ENCODE peak calls at places on chromosome 14, in five cellular contexts. K, N, E, Z and T are unnamed samples.

GRCh38 chr14:49582211-49582977 is 3.8 kb downstream of the RPS29 start:
- DNase-seq in Z (no peak), N (no peak), E (no peak), K (no peak), T (no peak)

GRCh38 chr14:100203146-100203545 is 35.8 kb upstream of the YY1 start:
- DNase-seq in Z (no peak), N (no peak), E (no peak), K (no peak), T (no peak)

GRCh38 chr14:58099682-58100081 is 52.3 kb downstream of the ARMH4 start:
- DNase-seq in N (no peak), E (no peak), Z (no peak), K (no peak), T (no peak)

GRCh38 chr14:67673451-67673850 is 981 bp downstream of the VTI1B start:
- DNase-seq in N (no peak), K (no peak), E (no peak), Z (no peak), T (no peak)

GRCh38 chr14:24974591-24975374 is 75.2 kb downstream of the STXBP6 start:
- DNase-seq in E (no peak), K (no peak), Z (no peak), N (no peak), T (no peak)

GRCh38 chr14:99947695-99948094 is 117.5 kb upstream of the EVL start:
- DNase-seq in N (no peak), Z (no peak), K (no peak), E (no peak), T (no peak)

GRCh38 chr14:32047791-32048190 is 29.3 kb upstream of the ARHGAP5 start:
- DNase-seq in E (no peak), N (no peak), K (no peak), Z (no peak), T (no peak)

GRCh38 chr14:72404998-72405397 is 472.8 kb downstream of the RGS6 start:
- DNase-seq in Z (no peak), N (no peak), E (no peak), K (no peak), T (no peak)

GRCh38 chr14:76926521-76927251 is 100.5 kb downstream of the LRRC74A start:
- DNase-seq in Z (no peak), K (peak; percentile 78), E (peak; percentile 63), N (no peak), T (no peak)

GRCh38 chr14:91845652-91846051 is 21.7 kb downstream of the TC2N start:
- DNase-seq in K (no peak), N (no peak), Z (no peak), E (no peak), T (no peak)

GRCh38 chr14:47040490-47040889 is 388.9 kb upstream of the RPL10L start:
- DNase-seq in E (peak; percentile 65), N (peak; percentile 45), K (peak; percentile 4), Z (peak; percentile 21), T (no peak)

GRCh38 chr14:36315159-36315853 is 5.1 kb downstream of the MBIP start:
- DNase-seq in N (no peak), E (no peak), K (no peak), Z (no peak), T (no peak)

GRCh38 chr14:100586520-100587247 is 533 bp downstream of the BEGAIN start:
- DNase-seq in E (peak; percentile 48), Z (no peak), K (peak; percentile 37), N (no peak), T (no peak)

GRCh38 chr14:48983355-48983888 is 602.8 kb downstream of the RPS29 start:
- DNase-seq in K (peak; percentile 29), Z (no peak), N (no peak), E (peak; percentile 53), T (no peak)

GRCh38 chr14:36955376-36955775 is 217.0 kb downstream of the SLC25A21 start:
- DNase-seq in E (no peak), K (no peak), Z (no peak), N (no peak), T (no peak)

GRCh38 chr14:99808515-99808914 is 15.3 kb downstream of the EML1 start:
- DNase-seq in N (no peak), K (no peak), Z (no peak), E (no peak), T (no peak)

GRCh38 chr14:65981192-65981843 is 504.9 kb upstream of the CCDC196 start:
- DNase-seq in Z (no peak), N (no peak), E (no peak), K (no peak), T (no peak)

GRCh38 chr14:94773017-94773681 is 3.2 kb upstream of the GSC start:
- DNase-seq in N (no peak), Z (no peak), E (peak; percentile 22), K (no peak), T (no peak)
- H3K27me3 ChIP-seq in N (peaks cover 75% of the 10 kb centered on the region), Z (no peaks in the 10 kb centered on the region), E (peaks cover 100% of the 10 kb centered on the region), K (peaks cover 21% of the 10 kb centered on the region), T (peaks cover 70% of the 10 kb centered on the region)

GRCh38 chr14:93765032-93765626 is 23.2 kb downstream of the PRIMA1 start:
- DNase-seq in N (no peak), E (no peak), K (no peak), Z (no peak), T (no peak)
- H3K27me3 ChIP-seq in N (no peaks in the 10 kb centered on the region), E (no peaks in the 10 kb centered on the region), K (no peaks in the 10 kb centered on the region), Z (no peaks in the 10 kb centered on the region), T (no peaks in the 10 kb centered on the region)

DNA sequence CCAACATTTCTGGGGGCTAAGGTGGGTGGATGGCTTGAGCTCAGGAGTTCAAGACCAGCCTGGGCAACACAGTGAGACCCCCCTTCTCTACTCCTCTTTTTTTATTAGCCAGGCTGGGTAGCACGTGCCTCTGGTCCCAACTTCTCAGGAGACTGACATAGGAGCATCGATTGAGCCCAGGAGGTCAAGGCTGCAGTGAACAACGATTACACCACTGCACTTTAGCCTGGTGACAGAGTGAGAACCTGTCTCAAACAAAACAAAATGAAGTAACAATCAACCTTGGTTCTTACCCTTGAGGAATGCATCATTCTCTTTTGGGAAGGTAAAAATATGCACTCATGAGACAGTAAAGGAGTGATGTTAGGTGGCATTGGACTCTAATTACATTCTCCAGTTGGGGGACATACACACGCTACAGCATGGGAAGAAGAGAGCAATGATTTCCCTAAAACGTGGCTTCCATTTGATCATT is 3.9 kb upstream of the NIN start:
- DNase-seq in Z (no peak), N (no peak), K (no peak), E (no peak), T (no peak)
- H3K27me3 ChIP-seq in Z (no peaks in the 10 kb centered on the region), N (peaks cover 12% of the 10 kb centered on the region), K (no peaks in the 10 kb centered on the region), E (peaks cover 59% of the 10 kb centered on the region), T (no peaks in the 10 kb centered on the region)

DNA sequence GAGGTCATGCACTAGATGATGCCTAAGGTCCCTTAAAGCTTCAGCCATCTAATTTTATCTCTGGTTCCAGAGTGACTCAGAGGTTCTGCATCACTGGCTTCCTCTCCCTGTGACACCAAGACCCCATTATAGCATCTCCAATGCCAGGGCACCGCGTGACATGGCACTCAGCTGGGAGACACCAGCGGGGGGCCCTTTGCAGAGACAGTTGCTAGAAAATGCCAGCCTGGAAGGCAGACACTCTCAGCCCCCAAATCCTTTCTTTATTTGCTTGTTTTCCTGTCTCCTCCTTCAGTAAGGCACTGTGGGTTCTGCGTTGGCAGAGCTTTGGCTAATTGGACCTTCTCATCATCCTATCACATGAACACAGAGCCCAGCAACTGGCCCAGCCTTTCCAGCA is 123.5 kb upstream of the VRK1 start:
- DNase-seq in Z (no peak), N (no peak), K (no peak), E (no peak), T (no peak)
- H3K27me3 ChIP-seq in Z (no peaks in the 10 kb centered on the region), N (no peaks in the 10 kb centered on the region), K (no peaks in the 10 kb centered on the region), E (peaks cover 3% of the 10 kb centered on the region), T (no peaks in the 10 kb centered on the region)